ENCODE peak calls at places on chromosomes 3 and 15, in five cellular contexts. I, U, R, H and Z are unnamed samples.
A peak's percentile ranks its signal among the peaks of the same experiment; 100 is the strongest.

GRCh38 chr15:60408438-60409105 is 10.8 kb upstream of the ANXA2 start:
- DNase-seq in U (no peak), H (no peak), I (no peak), R (peak; percentile 86), Z (peak; percentile 93)

GRCh38 chr3:13647314-13648059 is 98.6 kb downstream of the FBLN2 start:
- DNase-seq in U (no peak), H (no peak), R (peak; percentile 45), I (no peak), Z (peak; percentile 67)

GRCh38 chr15:33154366-33155166 is 39.9 kb downstream of the FMN1 start:
- DNase-seq in U (no peak), H (no peak), R (peak; percentile 90), I (no peak), Z (peak; percentile 84)

GRCh38 chr3:114363554-114364202 is 69.8 kb downstream of the TIGIT start:
- DNase-seq in R (peak; percentile 88), H (no peak), I (no peak), U (no peak), Z (peak; percentile 79)

GRCh38 chr3:27976933-27977332 is 254.8 kb upstream of the EOMES start:
- DNase-seq in U (no peak), H (no peak), I (no peak), R (peak; percentile 43), Z (peak; percentile 91)

GRCh38 chr3:60854762-60855161 is 396.5 kb downstream of the FHIT start:
- DNase-seq in U (no peak), I (no peak), H (no peak), R (no peak), Z (peak; percentile 5)

GRCh38 chr15:35151782-35152181 is 66.7 kb upstream of the NANOGP8 start:
- DNase-seq in R (no peak), H (no peak), I (no peak), U (no peak), Z (no peak)

GRCh38 chr3:76554717-76555116 is 485.2 kb upstream of the ROBO2 start:
- DNase-seq in R (peak; percentile 3), I (no peak), H (no peak), U (no peak), Z (peak; percentile 6)

GRCh38 chr15:49979705-49980382 is 139.2 kb downstream of the ATP8B4 start:
- DNase-seq in H (no peak), I (no peak), R (no peak), U (no peak), Z (no peak)